ENCODE peak calls at places on chromosomes 13 and 19, in nine cellular contexts. O, R, E, D, F, Z, H, V and Y are unnamed samples.

GRCh38 chr13:101579291-101579802 is 126.9 kb downstream of the ITGBL1 start:
- DNase-seq in O (peak; percentile 6), R (no peak), E (no peak), D (peak; percentile 1), F (no peak), Z (peak; percentile 51), H (no peak), V (peak; percentile 25), Y (peak; percentile 34)

GRCh38 chr13:79671420-79671819 is 190.5 kb downstream of the NDFIP2 start:
- DNase-seq in O (no peak), R (no peak), E (no peak), D (no peak), F (no peak), Z (no peak), H (no peak), V (no peak), Y (no peak)

GRCh38 chr13:50941146-50941545 is 31.6 kb downstream of the RNASEH2B start:
- DNase-seq in O (no peak), R (no peak), E (no peak), D (no peak), F (no peak), Z (no peak), H (no peak), V (no peak), Y (no peak)

GRCh38 chr19:38004505-38005223 is 97.7 kb downstream of the SIPA1L3 start:
- DNase-seq in O (peak; percentile 90), R (peak; percentile 88), E (no peak), D (peak; percentile 45), F (peak; percentile 90), Z (peak; percentile 98), H (peak; percentile 15), V (peak; percentile 99), Y (peak; percentile 88)

GRCh38 chr19:29663861-29664752 is 1.2 kb upstream of the PLEKHF1 start:
- DNase-seq in O (no peak), R (no peak), E (no peak), D (no peak), F (no peak), Z (no peak), H (no peak), V (peak; percentile 28), Y (no peak)

GRCh38 chr13:47480121-47480520 is 521.0 kb downstream of the SUCLA2 start:
- DNase-seq in O (no peak), R (no peak), E (no peak), D (no peak), F (no peak), Z (peak; percentile 75), H (no peak), V (peak; percentile 42), Y (peak; percentile 31)

GRCh38 chr13:99228737-99229691 is 28.4 kb downstream of the UBAC2 start:
- DNase-seq in O (no peak), R (no peak), E (peak; percentile 72), D (no peak), F (no peak), Z (peak; percentile 31), H (no peak), V (peak; percentile 9), Y (peak; percentile 73)

GRCh38 chr13:112929778-112930055 is 39.3 kb upstream of the MCF2L start:
- DNase-seq in O (no peak), R (no peak), E (no peak), D (no peak), F (no peak), Z (no peak), H (no peak), V (no peak), Y (no peak)

GRCh38 chr13:41811588-41812021 is 149.3 kb downstream of the VWA8 start:
- DNase-seq in O (no peak), R (no peak), E (no peak), D (no peak), F (no peak), Z (no peak), H (no peak), V (no peak), Y (no peak)

GRCh38 chr19:16608290-16608704 is 19.7 kb downstream of the MED26 start:
- DNase-seq in O (no peak), R (no peak), E (no peak), D (no peak), F (peak; percentile 16), Z (peak; percentile 90), H (no peak), V (peak; percentile 69), Y (peak; percentile 65)

GRCh38 chr19:32570081-32570785 is 10.8 kb upstream of the PDCD5 start:
- DNase-seq in O (peak; percentile 18), R (peak; percentile 19), E (no peak), D (peak; percentile 68), F (peak; percentile 24), Z (peak; percentile 72), H (peak; percentile 54), V (peak; percentile 79), Y (peak; percentile 26)